ENCODE peak calls at places on chromosome 10, in five cellular contexts. One of them, this sample, is unnamed. For H3K36me3, the result is how much of the 10 kb centered on the place peaks cover.

GRCh38 chr10:63798599-63799498 is 277.6 kb downstream of the REEP3 start:
- DNase-seq in K562: no peak
- DNase-seq in ovary: peak
- DNase-seq in neural progenitor cell: no peak
- DNase-seq in transverse colon: peak
- DNase-seq in this sample: peak

GRCh38 chr10:103765168-103765567 is 90.2 kb downstream of the SH3PXD2A start:
- DNase-seq in neural progenitor cell: no peak
- DNase-seq in ovary: no peak
- DNase-seq in K562: no peak
- DNase-seq in transverse colon: no peak
- DNase-seq in this sample: no peak

GRCh38 chr10:35822316-35822715 is 180.2 kb upstream of the FZD8 start:
- DNase-seq in K562: no peak
- DNase-seq in neural progenitor cell: peak
- DNase-seq in transverse colon: peak
- DNase-seq in ovary: peak
- DNase-seq in this sample: peak

GRCh38 chr10:86261933-86262665 is 104.5 kb downstream of the GRID1 start:
- DNase-seq in ovary: no peak
- DNase-seq in K562: peak
- DNase-seq in neural progenitor cell: peak
- DNase-seq in transverse colon: no peak
- DNase-seq in this sample: no peak

GRCh38 chr10:89202033-89202425 is 5.1 kb downstream of the CH25H start:
- DNase-seq in ovary: no peak
- DNase-seq in K562: no peak
- DNase-seq in transverse colon: no peak
- DNase-seq in neural progenitor cell: no peak
- DNase-seq in this sample: no peak

GRCh38 chr10:99926925-99927718 is 82.6 kb downstream of the DNMBP start:
- DNase-seq in K562: no peak
- DNase-seq in ovary: peak
- DNase-seq in neural progenitor cell: no peak
- DNase-seq in transverse colon: peak
- DNase-seq in this sample: no peak

GRCh38 chr10:90913774-90914420 is 7.0 kb downstream of the ANKRD1 start:
- DNase-seq in transverse colon: no peak
- DNase-seq in K562: no peak
- DNase-seq in neural progenitor cell: no peak
- DNase-seq in ovary: no peak
- DNase-seq in this sample: no peak

GRCh38 chr10:75492151-75492550 is 60.7 kb downstream of the LRMDA start:
- DNase-seq in transverse colon: no peak
- DNase-seq in ovary: no peak
- DNase-seq in neural progenitor cell: no peak
- DNase-seq in K562: no peak
- DNase-seq in this sample: no peak

GRCh38 chr10:34290412-34291082 is 524.5 kb downstream of the PARD3 start:
- DNase-seq in K562: no peak
- DNase-seq in neural progenitor cell: no peak
- DNase-seq in ovary: no peak
- DNase-seq in transverse colon: peak
- DNase-seq in this sample: no peak

GRCh38 chr10:70270952-70271351 is 12.9 kb downstream of the NPFFR1 start:
- DNase-seq in neural progenitor cell: no peak
- DNase-seq in ovary: no peak
- DNase-seq in K562: no peak
- DNase-seq in transverse colon: no peak
- DNase-seq in this sample: no peak

GRCh38 chr10:79292789-79293746 is 54.2 kb upstream of the PPIF start:
- DNase-seq in neural progenitor cell: peak
- DNase-seq in transverse colon: no peak
- DNase-seq in ovary: no peak
- DNase-seq in K562: peak
- DNase-seq in this sample: no peak

GRCh38 chr10:76336213-76336963 is 905.0 kb downstream of the LRMDA start:
- DNase-seq in ovary: no peak
- DNase-seq in neural progenitor cell: no peak
- DNase-seq in transverse colon: peak
- DNase-seq in K562: no peak
- DNase-seq in this sample: no peak

GRCh38 chr10:14182781-14183180 is 147.9 kb downstream of the FRMD4A start:
- DNase-seq in transverse colon: no peak
- DNase-seq in ovary: no peak
- DNase-seq in K562: peak
- DNase-seq in neural progenitor cell: no peak
- DNase-seq in this sample: no peak

GRCh38 chr10:101894742-101895141 is 51.1 kb upstream of the KCNIP2 start:
- DNase-seq in neural progenitor cell: no peak
- DNase-seq in K562: no peak
- DNase-seq in transverse colon: no peak
- DNase-seq in ovary: no peak
- DNase-seq in this sample: no peak

GRCh38 chr10:30813872-30814471 is 184.4 kb upstream of the LYZL2 start:
- DNase-seq in ovary: no peak
- DNase-seq in transverse colon: no peak
- DNase-seq in neural progenitor cell: no peak
- DNase-seq in K562: no peak
- DNase-seq in this sample: peak

GRCh38 chr10:47047127-47047504 is 135.9 kb downstream of the PTPN20 start:
- DNase-seq in ovary: no peak
- DNase-seq in transverse colon: no peak
- DNase-seq in neural progenitor cell: no peak
- DNase-seq in K562: no peak
- DNase-seq in this sample: no peak

GRCh38 chr10:47044741-47045140 is 133.5 kb downstream of the PTPN20 start:
- DNase-seq in ovary: peak
- DNase-seq in transverse colon: no peak
- DNase-seq in neural progenitor cell: no peak
- DNase-seq in K562: no peak
- DNase-seq in this sample: no peak

GRCh38 chr10:47046321-47047126 is 135.3 kb downstream of the PTPN20 start:
- DNase-seq in transverse colon: no peak
- DNase-seq in K562: no peak
- DNase-seq in neural progenitor cell: no peak
- DNase-seq in ovary: no peak
- DNase-seq in this sample: no peak

GRCh38 chr10:47043928-47044544 is 132.8 kb downstream of the PTPN20 start:
- DNase-seq in K562: no peak
- DNase-seq in neural progenitor cell: no peak
- DNase-seq in transverse colon: no peak
- DNase-seq in ovary: peak
- DNase-seq in this sample: no peak

GRCh38 chr10:47045331-47045861 is 134.2 kb downstream of the PTPN20 start:
- DNase-seq in ovary: peak
- DNase-seq in transverse colon: no peak
- DNase-seq in K562: no peak
- DNase-seq in neural progenitor cell: no peak
- DNase-seq in this sample: no peak
- H3K36me3 ChIP-seq in ovary: under half
- H3K36me3 ChIP-seq in transverse colon: under half
- H3K36me3 ChIP-seq in K562: under half
- H3K36me3 ChIP-seq in neural progenitor cell: under half
- H3K36me3 ChIP-seq in this sample: under half

DNA sequence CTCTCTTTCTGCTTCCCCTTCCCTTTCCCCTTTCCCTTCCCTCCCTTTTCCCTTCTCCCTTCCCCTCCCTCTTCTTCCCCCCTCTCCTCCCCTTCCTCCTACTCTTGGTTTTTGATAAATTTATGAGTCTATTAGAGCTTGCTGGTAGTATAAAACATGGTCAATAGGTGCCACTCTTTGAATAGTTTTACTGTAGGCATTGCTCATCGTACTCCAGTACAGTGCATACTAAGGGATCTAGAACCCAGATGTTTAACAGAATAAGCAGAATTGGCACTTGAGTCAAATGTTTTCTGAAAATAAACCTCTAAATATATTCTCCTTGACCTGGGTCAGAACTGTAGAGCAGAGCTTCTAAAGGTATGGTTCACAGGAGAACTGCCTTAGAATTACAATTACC is 126.7 kb downstream of the SORCS3 start:
- DNase-seq in neural progenitor cell: no peak
- DNase-seq in K562: no peak
- DNase-seq in transverse colon: no peak
- DNase-seq in ovary: no peak
- DNase-seq in this sample: no peak
- TF ChIP-seq CTCF in neural progenitor cell: no peak
- TF ChIP-seq CTCF in K562: no peak
- TF ChIP-seq CTCF in transverse colon: no peak
- TF ChIP-seq CTCF in ovary: no peak
- TF ChIP-seq CTCF in this sample: no peak

DNA sequence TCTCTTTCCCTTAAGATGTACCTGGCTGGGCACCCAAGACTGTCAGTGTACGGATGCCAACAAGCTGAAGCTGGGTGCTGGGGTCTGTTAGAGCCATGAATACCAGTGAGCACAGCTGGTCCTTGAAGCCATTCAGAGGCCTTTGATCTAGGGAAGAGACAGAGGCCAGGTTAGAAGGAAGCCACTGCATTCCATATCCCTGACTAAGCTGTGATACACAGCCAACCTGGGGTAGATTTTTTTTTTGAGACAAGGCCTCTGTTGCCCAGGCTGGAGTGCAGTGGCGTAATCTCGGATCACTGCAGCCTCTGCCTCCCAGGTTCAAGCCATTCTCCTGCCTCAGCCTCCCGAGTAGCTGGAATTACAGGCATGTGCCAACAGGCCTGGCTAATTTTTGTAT is 20.8 kb downstream of the ZDHHC16 start:
- DNase-seq in neural progenitor cell: no peak
- DNase-seq in ovary: no peak
- DNase-seq in transverse colon: no peak
- DNase-seq in K562: no peak
- DNase-seq in this sample: peak
- H3K36me3 ChIP-seq in neural progenitor cell: under half
- H3K36me3 ChIP-seq in ovary: under half
- H3K36me3 ChIP-seq in transverse colon: half or more
- H3K36me3 ChIP-seq in K562: half or more
- H3K36me3 ChIP-seq in this sample: under half

DNA sequence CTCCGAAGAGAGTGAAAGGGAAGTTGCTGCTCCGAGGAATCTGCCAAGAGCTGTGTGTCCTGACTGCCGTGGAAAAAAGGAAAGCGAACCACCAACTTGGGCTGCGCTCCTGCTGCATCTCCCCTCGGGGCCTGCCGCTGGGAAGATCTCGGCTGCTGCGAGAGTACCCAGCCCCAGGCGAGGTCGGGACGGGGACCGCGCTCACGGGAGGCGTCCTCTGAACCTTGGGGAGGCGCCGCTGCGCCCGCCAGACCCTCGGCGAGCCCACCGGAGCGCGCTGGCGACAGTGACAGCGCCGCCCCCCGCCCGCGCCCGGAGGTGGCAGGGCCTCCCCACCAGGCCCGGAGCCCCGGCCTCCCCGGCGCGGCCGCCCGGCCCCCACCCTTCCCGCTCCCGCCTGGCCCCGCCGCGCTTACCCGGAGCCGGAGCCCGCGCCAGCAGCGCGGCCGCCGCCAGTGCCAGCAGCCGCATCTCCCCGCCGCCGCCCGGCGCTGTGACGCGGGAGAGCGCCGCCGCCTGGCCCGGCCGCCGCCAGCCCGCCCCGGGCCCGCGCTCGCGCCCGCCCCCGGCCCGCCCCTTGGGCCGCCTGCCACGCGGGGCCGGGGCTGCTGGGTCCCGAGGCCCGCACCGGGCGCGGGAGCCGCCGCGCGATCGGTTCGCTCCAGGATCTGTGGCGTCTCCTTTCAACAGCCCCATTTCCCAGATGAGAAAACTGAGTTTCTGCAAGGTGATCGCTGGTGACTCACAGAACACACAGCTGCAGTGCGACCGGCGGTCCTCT is at the start of gene VSTM4:
- DNase-seq in transverse colon: no peak
- DNase-seq in K562: peak
- DNase-seq in neural progenitor cell: peak
- DNase-seq in ovary: peak
- DNase-seq in this sample: no peak
- TF ChIP-seq CTCF in transverse colon: no peak
- TF ChIP-seq CTCF in K562: peak
- TF ChIP-seq CTCF in neural progenitor cell: peak
- TF ChIP-seq CTCF in ovary: peak
- TF ChIP-seq CTCF in this sample: no peak

DNA sequence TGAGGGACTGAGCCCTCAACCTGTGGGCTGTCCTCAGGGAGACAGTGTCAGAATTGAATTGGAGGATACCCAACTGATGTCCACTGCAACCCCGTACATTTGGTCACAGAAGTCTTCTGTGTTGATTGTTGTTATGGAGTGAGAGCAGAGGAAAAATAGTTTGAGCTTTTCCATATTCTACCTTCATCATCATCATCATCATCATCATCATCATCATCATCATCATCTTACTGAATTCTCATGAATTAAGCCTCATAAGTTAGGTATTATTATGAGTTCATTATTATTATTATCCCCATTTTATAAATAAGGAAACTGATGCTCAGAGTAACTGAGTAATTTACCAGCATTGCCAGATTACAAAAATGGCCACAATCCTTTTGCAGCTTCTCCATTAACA is 8.4 kb downstream of the ALDH18A1 start:
- DNase-seq in ovary: no peak
- DNase-seq in neural progenitor cell: no peak
- DNase-seq in K562: no peak
- DNase-seq in transverse colon: no peak
- DNase-seq in this sample: no peak
- H3K36me3 ChIP-seq in ovary: under half
- H3K36me3 ChIP-seq in neural progenitor cell: under half
- H3K36me3 ChIP-seq in K562: half or more
- H3K36me3 ChIP-seq in transverse colon: under half
- H3K36me3 ChIP-seq in this sample: under half

DNA sequence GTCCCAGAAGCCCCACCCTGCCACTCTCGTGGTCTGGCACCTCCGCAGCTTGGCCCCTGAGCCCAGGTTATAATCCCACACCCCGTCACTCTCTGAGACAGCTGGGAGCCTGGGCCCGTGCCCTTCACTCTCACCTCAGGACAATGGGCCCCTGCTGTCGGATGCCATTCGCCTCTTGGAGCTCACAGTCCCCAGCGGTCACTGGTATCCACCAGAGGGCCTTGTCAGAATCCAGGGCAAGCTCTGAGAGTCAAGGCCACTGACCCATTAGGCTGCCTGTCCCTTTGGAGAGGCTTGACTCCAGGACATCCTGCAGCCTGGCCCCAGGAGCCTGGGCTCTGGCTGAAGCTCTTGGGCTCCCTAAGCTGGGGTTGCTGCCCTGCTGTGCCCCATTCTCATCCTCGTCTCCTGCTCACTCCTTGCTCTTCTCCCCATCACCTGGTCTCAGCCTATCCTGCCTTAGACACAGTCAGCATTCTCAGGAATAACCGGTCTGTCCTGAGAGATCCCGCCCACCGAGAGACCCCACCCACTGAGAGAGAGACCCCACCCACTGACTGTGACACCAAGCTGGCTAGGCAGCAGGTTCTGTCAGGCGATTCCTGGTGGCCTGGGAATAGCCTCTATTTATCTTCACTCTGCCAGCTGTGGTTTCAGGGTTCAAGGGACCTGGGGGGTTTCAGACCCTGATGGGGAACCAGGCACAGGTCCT is 27.7 kb downstream of the CPXM2 start:
- DNase-seq in transverse colon: no peak
- DNase-seq in ovary: no peak
- DNase-seq in neural progenitor cell: no peak
- DNase-seq in K562: no peak
- DNase-seq in this sample: no peak
- TF ChIP-seq CTCF in transverse colon: no peak
- TF ChIP-seq CTCF in ovary: no peak
- TF ChIP-seq CTCF in neural progenitor cell: no peak
- TF ChIP-seq CTCF in K562: no peak
- TF ChIP-seq CTCF in this sample: no peak

GRCh38 chr10:21715531-21716195 is 181.6 kb downstream of the MLLT10 start:
- DNase-seq in neural progenitor cell: no peak
- DNase-seq in ovary: no peak
- DNase-seq in transverse colon: no peak
- DNase-seq in K562: no peak
- DNase-seq in this sample: peak
- H3K36me3 ChIP-seq in neural progenitor cell: under half
- H3K36me3 ChIP-seq in ovary: under half
- H3K36me3 ChIP-seq in transverse colon: under half
- H3K36me3 ChIP-seq in K562: half or more
- H3K36me3 ChIP-seq in this sample: under half